ENCODE peak calls at places on chromosomes 12 and 14, in seven cellular contexts. O is IMR-90, W is dorsolateral prefrontal cortex, K is endodermal cell, F is Peyer's patch, N is heart left ventricle, L is fibroblast of villous mesenchyme. H is an unnamed sample.

GRCh38 chr14:105891631-105892452 is 365.5 kb downstream of the TMEM121 start:
- DNase-seq in N (peak; percentile 37), K (peak; percentile 15), F (peak; percentile 29), W (no peak), O (no peak), L (no peak), H (no peak)

GRCh38 chr12:94845110-94845509 is 158.4 kb downstream of the NDUFA12 start:
- DNase-seq in N (no peak), F (no peak), W (no peak), K (no peak), L (no peak), O (no peak), H (no peak)

GRCh38 chr14:96594961-96595360 is 92.8 kb downstream of the PAPOLA start:
- DNase-seq in L (no peak), W (no peak), K (no peak), N (no peak), F (no peak), O (no peak), H (no peak)

GRCh38 chr12:121774968-121775474 is 18.5 kb downstream of the RHOF start:
- DNase-seq in N (no peak), K (peak; percentile 87), F (no peak), O (no peak), W (no peak), L (no peak), H (no peak)

GRCh38 chr12:132236930-132237771 is 92.2 kb downstream of the GALNT9 start:
- DNase-seq in K (no peak), W (no peak), L (no peak), O (no peak), N (peak; percentile 55), F (no peak), H (no peak)

GRCh38 chr12:5163661-5164060 is 120.0 kb downstream of the KCNA5 start:
- DNase-seq in F (no peak), K (no peak), W (no peak), L (no peak), N (no peak), O (peak; percentile 35), H (peak; percentile 15)

GRCh38 chr14:50031534-50032313 is 84.6 kb downstream of the VCPKMT start:
- DNase-seq in L (no peak), K (no peak), O (peak; percentile 45), N (no peak), F (no peak), W (no peak), H (no peak)

GRCh38 chr12:23350808-23351207 is 598.7 kb downstream of the SOX5 start:
- DNase-seq in L (no peak), K (no peak), W (no peak), F (no peak), O (no peak), N (no peak), H (no peak)

GRCh38 chr14:62280366-62280765 is 518.1 kb downstream of the SNAPC1 start:
- DNase-seq in O (no peak), F (no peak), L (no peak), N (no peak), K (no peak), W (no peak), H (no peak)

GRCh38 chr12:76863005-76863670 is 15.7 kb downstream of the CSRP2 start:
- DNase-seq in K (no peak), F (no peak), O (peak; percentile 96), W (no peak), N (no peak), L (peak; percentile 89), H (peak; percentile 71)

GRCh38 chr14:104509673-104510072 is 69.9 kb upstream of the C14orf180 start:
- DNase-seq in L (no peak), K (peak; percentile 56), W (no peak), O (no peak), N (no peak), F (no peak), H (no peak)

GRCh38 chr14:35607380-35607779 is 73.4 kb downstream of the INSM2 start:
- DNase-seq in K (no peak), W (no peak), N (no peak), L (no peak), O (no peak), F (no peak), H (no peak)

GRCh38 chr12:78095623-78096022 is 264.9 kb downstream of the NAV3 start:
- DNase-seq in L (no peak), F (no peak), W (no peak), N (no peak), O (no peak), K (no peak), H (no peak)

GRCh38 chr12:110744697-110745264 is 2.1 kb upstream of the PPP1CC start:
- DNase-seq in W (no peak), O (no peak), L (no peak), F (peak; percentile 81), K (peak; percentile 32), N (no peak), H (no peak)

GRCh38 chr12:26940820-26941219 is 2.5 kb downstream of the FGFR1OP2 start:
- DNase-seq in O (peak; percentile 15), K (no peak), W (no peak), L (no peak), N (no peak), F (no peak), H (no peak)

GRCh38 chr14:103716091-103716801 is 636 bp downstream of the ZFYVE21 start:
- DNase-seq in O (no peak), F (peak; percentile 75), L (no peak), N (peak; percentile 78), W (no peak), K (no peak), H (no peak)

GRCh38 chr12:53105256-53105655 is 2.0 kb downstream of the SOAT2 start:
- DNase-seq in O (no peak), N (no peak), K (peak; percentile 44), L (no peak), W (no peak), F (no peak), H (no peak)
- H3K4me3 ChIP-seq in O (no peak overlapping the region), N (no peak overlapping the region), K (no peak overlapping the region), L (no peak overlapping the region), W (no peak overlapping the region), F (no peak overlapping the region), H (no peak overlapping the region)

GRCh38 chr14:88848571-88848970 is 24.1 kb downstream of the TTC8 start:
- DNase-seq in W (no peak), K (no peak), L (no peak), N (no peak), F (no peak), O (peak; percentile 51), H (no peak)

GRCh38 chr14:88849717-88850116 is 25.3 kb downstream of the TTC8 start:
- DNase-seq in N (no peak), F (no peak), K (no peak), W (no peak), L (peak; percentile 16), O (no peak), H (no peak)

GRCh38 chr14:88852632-88853031 is 28.2 kb downstream of the TTC8 start:
- DNase-seq in L (no peak), N (no peak), F (no peak), W (no peak), O (no peak), K (no peak), H (no peak)

GRCh38 chr14:88853129-88853528 is 28.7 kb downstream of the TTC8 start:
- DNase-seq in W (no peak), N (no peak), K (no peak), L (no peak), F (no peak), O (no peak), H (no peak)

DNA sequence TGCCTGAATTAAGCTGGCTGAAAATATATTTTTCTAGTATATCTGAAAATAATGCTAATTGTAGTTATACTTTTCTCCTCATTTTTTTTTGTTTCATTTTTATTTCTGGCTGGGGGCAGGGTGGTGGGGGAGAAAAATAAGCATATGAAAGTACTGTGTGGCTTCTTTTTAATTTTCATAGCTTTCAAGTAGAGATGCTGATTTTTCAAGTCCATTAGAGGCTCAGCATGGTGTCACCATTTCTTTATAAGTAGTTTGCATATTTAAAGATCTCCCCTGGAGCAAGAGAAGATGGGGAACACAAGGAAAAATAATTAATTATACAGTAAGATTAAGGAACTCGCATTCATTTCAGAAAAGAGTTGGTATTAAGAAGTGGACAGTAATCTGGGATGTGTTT is 27.1 kb downstream of the TTC8 start:
- DNase-seq in W (no peak), L (no peak), K (no peak), N (no peak), F (no peak), O (no peak), H (no peak)
- TF ChIP-seq CTCF in W (no peak), L (no peak), K (no peak), N (no peak), F (no peak), O (no peak), H (no peak)

GRCh38 chr14:64114166-64114565 is 180.0 kb downstream of the ESR2 start:
- DNase-seq in W (no peak), K (peak; percentile 55), L (peak; percentile 87), O (peak; percentile 21), N (no peak), F (peak; percentile 53), H (no peak)
- H3K4me3 ChIP-seq in W (no peak overlapping the region), K (no peak overlapping the region), L (no peak overlapping the region), O (no peak overlapping the region), N (no peak overlapping the region), F (no peak overlapping the region), H (no peak overlapping the region)

DNA sequence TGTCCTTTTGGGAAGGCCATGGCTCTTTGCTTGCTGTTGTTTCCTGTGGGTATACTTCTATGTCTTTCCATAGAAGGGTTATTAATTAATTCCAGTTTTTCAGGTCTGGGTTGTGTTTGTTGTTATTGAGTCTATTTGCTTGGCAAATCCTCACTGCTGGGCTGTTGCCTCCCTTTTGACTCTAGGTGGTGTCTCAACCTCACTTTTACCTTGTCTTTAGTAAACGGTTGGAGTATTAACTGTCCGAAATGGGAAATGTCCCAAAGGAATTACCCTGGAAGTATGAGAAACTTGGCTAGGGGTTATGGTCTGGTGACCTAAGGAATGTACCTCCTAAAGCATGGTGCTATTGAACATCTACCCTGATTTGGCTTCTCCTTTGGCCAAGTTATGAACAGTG is 16.7 kb downstream of the PRH1 start:
- DNase-seq in W (no peak), F (no peak), L (no peak), O (no peak), N (no peak), K (no peak), H (no peak)
- TF ChIP-seq CTCF in W (no peak), F (no peak), L (peak; percentile 7), O (no peak), N (no peak), K (peak; percentile 65), H (no peak)

GRCh38 chr14:53956427-53957201 is at the start of gene BMP4:
- DNase-seq in F (peak; percentile 87), N (peak; percentile 89), K (peak; percentile 94), W (no peak), L (peak; percentile 83), O (peak; percentile 30), H (peak; percentile 36)
- H3K4me3 ChIP-seq in F (peak within 1 kb of the TSS; percentile 46), N (peak within 1 kb of the TSS; percentile 93), K (peak within 1 kb of the TSS; percentile 85), W (peak within 1 kb of the TSS; percentile 66), L (peak within 1 kb of the TSS; percentile 85), O (peak within 1 kb of the TSS; percentile 58), H (peak within 1 kb of the TSS; percentile 82)

H was measured in astrocyte of the cerebellum.